ENCODE peak calls at places on chromosomes 16 and 17, in seven cellular contexts. T is NCI-H1417; A is CD4-positive, alpha-beta memory T cell; K is AG10803; J is DMS 273 treated with DMSO at 0.1 percent for 48 hours; M is substantia nigra; V is Right ventricle myocardium superior. X is an unnamed sample.

GRCh38 chr17:50148226-50149098 is 2.0 kb downstream of the PPP1R9B start:
- DNase-seq in V (peak; percentile 72), A (peak; percentile 49), J (no peak), K (peak; percentile 31), T (no peak), M (peak; percentile 79), X (no peak)

GRCh38 chr16:50676684-50677225 is 4.4 kb downstream of the SNX20 start:
- DNase-seq in J (no peak), V (no peak), T (no peak), K (no peak), M (no peak), A (no peak), X (no peak)

GRCh38 chr17:57597531-57598453 is 147.3 kb downstream of the CCDC182 start:
- DNase-seq in T (peak; percentile 75), V (peak; percentile 76), J (peak; percentile 66), A (no peak), M (peak; percentile 62), K (peak; percentile 74), X (peak; percentile 82)

GRCh38 chr17:7755095-7755890 is 37.7 kb downstream of the DNAH2 start:
- DNase-seq in K (no peak), V (no peak), J (no peak), A (no peak), T (no peak), M (no peak), X (no peak)

GRCh38 chr16:56691885-56692284 is 9.6 kb downstream of the MT1X start:
- DNase-seq in T (peak; percentile 2), A (no peak), V (no peak), K (no peak), J (no peak), M (no peak), X (no peak)

GRCh38 chr16:67364610-67365256 is 28.6 kb downstream of the TPPP3 start:
- DNase-seq in T (peak; percentile 29), A (no peak), K (no peak), V (no peak), J (no peak), M (no peak), X (no peak)

GRCh38 chr16:17510532-17510931 is 39.8 kb upstream of the XYLT1 start:
- DNase-seq in V (no peak), J (no peak), T (no peak), M (no peak), A (no peak), K (peak; percentile 73), X (no peak)

GRCh38 chr17:48161127-48161905 is 53.8 kb downstream of the SNX11 start:
- DNase-seq in T (no peak), J (no peak), A (no peak), V (no peak), M (no peak), K (no peak), X (no peak)

GRCh38 chr16:31421587-31421986 is 6.6 kb downstream of the COX6A2 start:
- DNase-seq in K (no peak), A (no peak), T (no peak), J (no peak), V (no peak), M (no peak), X (no peak)

GRCh38 chr16:23996258-23996955 is 160.6 kb downstream of the PRKCB start:
- DNase-seq in K (no peak), M (no peak), J (no peak), T (no peak), V (no peak), A (no peak), X (no peak)

GRCh38 chr17:76497979-76498885 is 3.0 kb downstream of the RHBDF2 start:
- DNase-seq in M (peak; percentile 74), T (peak; percentile 69), V (peak; percentile 91), J (peak; percentile 74), A (no peak), K (peak; percentile 83), X (peak; percentile 69)

GRCh38 chr17:82463881-82464566 is 5.5 kb downstream of the NARF start:
- DNase-seq in V (no peak), T (no peak), J (no peak), M (no peak), A (no peak), K (no peak), X (no peak)

GRCh38 chr17:77382966-77383612 is 242.3 kb downstream of the SEC14L1 start:
- DNase-seq in J (peak; percentile 19), M (no peak), V (no peak), T (no peak), K (peak; percentile 70), A (no peak), X (no peak)

GRCh38 chr17:6532441-6532885 is 23.9 kb downstream of the PITPNM3 start:
- DNase-seq in T (no peak), M (no peak), V (no peak), K (no peak), J (no peak), A (no peak), X (no peak)

GRCh38 chr17:144936-145670 is 7.7 kb downstream of the SCGB1C2 start:
- DNase-seq in T (no peak), M (no peak), A (no peak), K (no peak), V (peak; percentile 17), J (no peak), X (no peak)

GRCh38 chr17:7620835-7621234 is 6.1 kb upstream of the FXR2 start:
- DNase-seq in A (no peak), V (no peak), T (no peak), M (no peak), K (no peak), J (no peak), X (no peak)

GRCh38 chr16:27441276-27441675 is 39.3 kb downstream of the IL21R start:
- DNase-seq in V (no peak), A (no peak), J (no peak), K (no peak), T (no peak), M (no peak), X (no peak)

GRCh38 chr17:48745381-48746275 is 17.1 kb upstream of the HOXB13 start:
- DNase-seq in A (no peak), T (no peak), J (no peak), K (no peak), V (no peak), M (no peak), X (no peak)

GRCh38 chr16:50607970-50608557 is 59.9 kb downstream of the NKD1 start:
- DNase-seq in M (no peak), V (no peak), J (no peak), T (no peak), A (no peak), K (no peak), X (no peak)

GRCh38 chr17:37781451-37781850 is 36.6 kb upstream of the HNF1B start:
- DNase-seq in A (no peak), J (no peak), T (no peak), M (no peak), K (no peak), V (no peak), X (no peak)

GRCh38 chr16:87525352-87525751 is 32.5 kb upstream of the ZCCHC14 start:
- DNase-seq in A (no peak), J (no peak), K (no peak), M (no peak), T (no peak), V (no peak), X (no peak)

GRCh38 chr17:17320911-17321220 is 17.7 kb downstream of the NT5M start:
- DNase-seq in A (no peak), K (no peak), J (no peak), V (peak; percentile 6), M (no peak), T (no peak), X (no peak)

GRCh38 chr16:9256196-9256595 is 164.8 kb downstream of the HAPSTR1 start:
- DNase-seq in M (no peak), A (no peak), J (no peak), T (peak; percentile 27), V (no peak), K (no peak), X (peak; percentile 32)

GRCh38 chr17:68248886-68249872 is 1.3 kb downstream of the AMZ2 start:
- DNase-seq in A (no peak), J (no peak), M (no peak), K (no peak), V (no peak), T (no peak), X (no peak)

GRCh38 chr16:53566568-53566967 is 63.6 kb upstream of the AKTIP start:
- DNase-seq in K (no peak), J (no peak), M (no peak), A (no peak), V (no peak), T (peak; percentile 90), X (no peak)

GRCh38 chr16:80788016-80788415 is 16.4 kb downstream of the CDYL2 start:
- DNase-seq in A (no peak), M (no peak), J (no peak), T (no peak), V (no peak), K (peak; percentile 79), X (no peak)

GRCh38 chr17:61279476-61280145 is 120.0 kb upstream of the TBX2 start:
- DNase-seq in J (no peak), M (no peak), V (no peak), A (no peak), K (peak; percentile 36), T (no peak), X (no peak)

X was measured in HuH-7.5.